ENCODE peak calls at places on chromosomes 3 and 15, in four cellular contexts. Y is central memory CD4-positive, alpha-beta T cell; T is neural crest cell; U is cardiac fibroblast. K is an unnamed sample.

GRCh38 chr15:66909381-66909890 is 156.0 kb upstream of the SMAD3 start:
- DNase-seq in Y (no peak), T (no peak), U (no peak), K (no peak)

GRCh38 chr15:25862087-25862468 is 1.0 kb downstream of the ATP10A start:
- DNase-seq in Y (peak; percentile 18), T (no peak), U (no peak), K (no peak)

GRCh38 chr3:45191424-45191823 is 34.7 kb downstream of the TMEM158 start:
- DNase-seq in Y (no peak), T (no peak), U (no peak), K (no peak)

GRCh38 chr3:164094546-164094945 is 983.8 kb downstream of the SI start:
- DNase-seq in Y (no peak), T (no peak), U (no peak), K (no peak)

GRCh38 chr3:129039271-129040038 is 21.1 kb upstream of the GP9 start:
- DNase-seq in Y (no peak), T (no peak), U (no peak), K (no peak)

GRCh38 chr3:10309736-10310135 is 11.2 kb downstream of the SEC13 start:
- DNase-seq in Y (no peak), T (no peak), U (peak; percentile 57), K (no peak)

GRCh38 chr15:60326824-60327654 is 70.7 kb downstream of the ANXA2 start:
- DNase-seq in Y (peak; percentile 43), T (peak; percentile 53), U (peak; percentile 78), K (no peak)

GRCh38 chr15:28191832-28192231 is 92.7 kb upstream of the OCA2 start:
- DNase-seq in Y (no peak), T (peak; percentile 68), U (peak; percentile 74), K (no peak)

GRCh38 chr15:62770752-62771151 is 271.8 kb upstream of the TPM1 start:
- DNase-seq in Y (no peak), T (no peak), U (peak; percentile 90), K (no peak)

GRCh38 chr3:120625199-120625598 is 29.1 kb downstream of the NDUFB4 start:
- DNase-seq in Y (no peak), T (no peak), U (no peak), K (no peak)

GRCh38 chr3:111956995-111957736 is 21.7 kb upstream of the ABHD10 start:
- DNase-seq in Y (no peak), T (no peak), U (no peak), K (no peak)

GRCh38 chr3:138938877-138939562 is 7.9 kb downstream of the FOXL2 start:
- DNase-seq in Y (no peak), T (no peak), U (no peak), K (no peak)

GRCh38 chr15:52308446-52309153 is 13.0 kb upstream of the MYO5C start:
- DNase-seq in Y (no peak), T (no peak), U (no peak), K (peak; percentile 47)

GRCh38 chr15:57462391-57462790 is 86.1 kb downstream of the CGNL1 start:
- DNase-seq in Y (no peak), T (no peak), U (peak; percentile 38), K (no peak)

GRCh38 chr3:61354604-61355003 is 103.4 kb upstream of the FHIT start:
- DNase-seq in Y (no peak), T (no peak), U (no peak), K (peak; percentile 13)

GRCh38 chr3:25257026-25257425 is 171.0 kb upstream of the RARB start:
- DNase-seq in Y (no peak), T (no peak), U (peak; percentile 48), K (no peak)

GRCh38 chr15:68151277-68151676 is 53.9 kb downstream of the CALML4 start:
- DNase-seq in Y (no peak), T (no peak), U (no peak), K (no peak)

GRCh38 chr3:4656059-4656458 is 162.9 kb downstream of the ITPR1 start:
- DNase-seq in Y (no peak), T (peak; percentile 67), U (peak; percentile 84), K (no peak)

GRCh38 chr3:141395005-141395589 is 26.8 kb downstream of the ZBTB38 start:
- DNase-seq in Y (no peak), T (no peak), U (no peak), K (no peak)

GRCh38 chr15:19944261-19944888 is 597.2 kb downstream of the GOLGA6L6 start:
- DNase-seq in Y (no peak), T (no peak), U (no peak), K (no peak)

GRCh38 chr3:32095431-32095830 is 11.0 kb upstream of the GPD1L start:
- DNase-seq in Y (no peak), T (no peak), U (no peak), K (no peak)

GRCh38 chr3:69775751-69776150 is 36.5 kb downstream of the MITF start:
- DNase-seq in Y (no peak), T (no peak), U (no peak), K (no peak)

GRCh38 chr3:126208618-126209256 is 28.4 kb upstream of the ALDH1L1 start:
- DNase-seq in Y (no peak), T (no peak), U (peak; percentile 98), K (no peak)

GRCh38 chr15:82165948-82166376 is 96.6 kb downstream of the EFL1 start:
- DNase-seq in Y (no peak), T (no peak), U (peak; percentile 44), K (no peak)

GRCh38 chr3:16841906-16842709 is 42.6 kb upstream of the PLCL2 start:
- DNase-seq in Y (peak; percentile 81), T (no peak), U (no peak), K (peak; percentile 66)

GRCh38 chr15:57345584-57345983 is 30.7 kb upstream of the CGNL1 start:
- DNase-seq in Y (no peak), T (no peak), U (no peak), K (no peak)

GRCh38 chr15:90956551-90957104 is 1.9 kb downstream of the RCCD1 start:
- DNase-seq in Y (peak; percentile 22), T (peak; percentile 75), U (peak; percentile 72), K (no peak)

GRCh38 chr3:119145500-119146167 is at the start of gene TEX55:
- DNase-seq in Y (no peak), T (no peak), U (peak; percentile 69), K (no peak)

GRCh38 chr15:41856716-41857115 is 18.1 kb downstream of the PLA2G4B start:
- DNase-seq in Y (no peak), T (no peak), U (no peak), K (no peak)

GRCh38 chr3:71718069-71718468 is 7.1 kb downstream of the EIF4E3 start:
- DNase-seq in Y (peak; percentile 42), T (no peak), U (no peak), K (no peak)

GRCh38 chr15:40309344-40309862 is 1.7 kb upstream of the PLCB2 start:
- DNase-seq in Y (no peak), T (no peak), U (no peak), K (no peak)

GRCh38 chr3:12689997-12690711 is 26.2 kb upstream of the RAF1 start:
- DNase-seq in Y (no peak), T (no peak), U (no peak), K (no peak)

GRCh38 chr3:128501431-128501830 is 8.4 kb upstream of the GATA2 start:
- DNase-seq in Y (no peak), T (no peak), U (no peak), K (no peak)

GRCh38 chr3:54517424-54517823 is 395.1 kb downstream of the CACNA2D3 start:
- DNase-seq in Y (no peak), T (no peak), U (no peak), K (no peak)

GRCh38 chr15:57198654-57199241 is 177.6 kb upstream of the CGNL1 start:
- DNase-seq in Y (no peak), T (no peak), U (no peak), K (no peak)

GRCh38 chr15:41919954-41920538 is 26.2 kb upstream of the SPTBN5 start:
- DNase-seq in Y (no peak), T (no peak), U (peak; percentile 97), K (no peak)

GRCh38 chr3:134350861-134351311 is 23.4 kb downstream of the AMOTL2 start:
- DNase-seq in Y (no peak), T (no peak), U (no peak), K (no peak)

GRCh38 chr3:56125358-56126005 is 342.8 kb downstream of the ERC2 start:
- DNase-seq in Y (no peak), T (no peak), U (peak; percentile 71), K (no peak)

GRCh38 chr15:62771234-62771633 is 271.3 kb upstream of the TPM1 start:
- DNase-seq in Y (no peak), T (no peak), U (no peak), K (no peak)

GRCh38 chr3:36989568-36989967 is 3.4 kb downstream of the EPM2AIP1 start:
- DNase-seq in Y (no peak), T (no peak), U (no peak), K (no peak)

K was measured in GM12864.